ENCODE peak calls at places on chromosome 20, in eight cellular contexts. Q is endothelial cell, Z is retinal pigment epithelial cell, U is retina, C is GM10248, B is MM.1S, Y is HFF-Myc, K is SK-MEL-5. M is an unnamed sample.

GRCh38 chr20:4697874-4698221 is 23.9 kb upstream of the PRND start:
- DNase-seq in Q (no peak), Z (no peak), U (no peak), C (no peak), B (no peak), Y (no peak), K (no peak), M (no peak)

GRCh38 chr20:10445758-10446157 is 10.7 kb downstream of the SLX4IP start:
- DNase-seq in Q (no peak), Z (no peak), U (no peak), C (no peak), B (no peak), Y (no peak), K (no peak), M (no peak)

GRCh38 chr20:10079964-10080363 is 45.2 kb downstream of the ANKEF1 start:
- DNase-seq in Q (no peak), Z (peak; percentile 63), U (no peak), C (no peak), B (no peak), Y (no peak), K (no peak), M (peak; percentile 18)

GRCh38 chr20:63114693-63115069 is 101.2 kb downstream of the YTHDF1 start:
- DNase-seq in Q (no peak), Z (no peak), U (no peak), C (no peak), B (no peak), Y (no peak), K (no peak), M (no peak)

GRCh38 chr20:48789781-48790544 is 37.8 kb downstream of the PREX1 start:
- DNase-seq in Q (no peak), Z (no peak), U (no peak), C (no peak), B (no peak), Y (no peak), K (no peak), M (no peak)

GRCh38 chr20:10178091-10178490 is 40.5 kb upstream of the SNAP25 start:
- DNase-seq in Q (no peak), Z (no peak), U (no peak), C (no peak), B (no peak), Y (no peak), K (no peak), M (no peak)

GRCh38 chr20:64136004-64136710 is 28.1 kb upstream of the MYT1 start:
- DNase-seq in Q (no peak), Z (no peak), U (no peak), C (no peak), B (no peak), Y (no peak), K (no peak), M (no peak)

GRCh38 chr20:44248420-44248759 is 1.3 kb downstream of the GDAP1L1 start:
- DNase-seq in Q (no peak), Z (no peak), U (no peak), C (no peak), B (no peak), Y (no peak), K (no peak), M (no peak)

GRCh38 chr20:20741067-20742045 is 28.9 kb upstream of the RALGAPA2 start:
- DNase-seq in Q (no peak), Z (no peak), U (peak; percentile 19), C (no peak), B (no peak), Y (no peak), K (no peak), M (no peak)

GRCh38 chr20:56630086-56630493 is 984 bp downstream of the TFAP2C start:
- DNase-seq in Q (peak; percentile 87), Z (no peak), U (peak; percentile 88), C (peak; percentile 39), B (peak; percentile 77), Y (no peak), K (peak; percentile 23), M (peak; percentile 85)

GRCh38 chr20:8749986-8750385 is 318.9 kb upstream of the PLCB4 start:
- DNase-seq in Q (no peak), Z (no peak), U (no peak), C (no peak), B (no peak), Y (no peak), K (no peak), M (peak; percentile 33)

GRCh38 chr20:53186630-53187029 is 214.5 kb downstream of the TSHZ2 start:
- DNase-seq in Q (no peak), Z (no peak), U (no peak), C (no peak), B (no peak), Y (no peak), K (no peak), M (no peak)

GRCh38 chr20:40805592-40805991 is 116.6 kb upstream of the MAFB start:
- DNase-seq in Q (no peak), Z (no peak), U (no peak), C (no peak), B (no peak), Y (no peak), K (no peak), M (no peak)

GRCh38 chr20:53291548-53291947 is 302.1 kb downstream of the ZNF217 start:
- DNase-seq in Q (peak; percentile 43), Z (no peak), U (no peak), C (no peak), B (no peak), Y (no peak), K (peak; percentile 66), M (no peak)

GRCh38 chr20:24783631-24784492 is 165.2 kb upstream of the CST7 start:
- DNase-seq in Q (peak; percentile 30), Z (no peak), U (no peak), C (no peak), B (peak; percentile 87), Y (no peak), K (peak; percentile 26), M (no peak)

GRCh38 chr20:25269057-25269832 is 21.4 kb downstream of the PYGB start:
- DNase-seq in Q (no peak), Z (no peak), U (no peak), C (no peak), B (no peak), Y (no peak), K (no peak), M (no peak)

GRCh38 chr20:57383447-57384347 is 7.5 kb upstream of the RBM38 start:
- DNase-seq in Q (no peak), Z (no peak), U (no peak), C (no peak), B (peak; percentile 67), Y (no peak), K (no peak), M (no peak)

GRCh38 chr20:8782804-8783203 is 286.1 kb upstream of the PLCB4 start:
- DNase-seq in Q (no peak), Z (no peak), U (no peak), C (no peak), B (no peak), Y (no peak), K (no peak), M (peak; percentile 40)

GRCh38 chr20:20019123-20019522 is 2.0 kb downstream of the NAA20 start:
- DNase-seq in Q (no peak), Z (no peak), U (no peak), C (no peak), B (no peak), Y (no peak), K (no peak), M (no peak)

GRCh38 chr20:59578602-59579403 is 25.5 kb upstream of the PHACTR3 start:
- DNase-seq in Q (no peak), Z (no peak), U (no peak), C (no peak), B (no peak), Y (no peak), K (no peak), M (no peak)

GRCh38 chr20:23265226-23265625 is 85.4 kb upstream of the NXT1 start:
- DNase-seq in Q (no peak), Z (no peak), U (no peak), C (no peak), B (no peak), Y (no peak), K (no peak), M (no peak)

GRCh38 chr20:48075591-48076174 is 290.4 kb upstream of the SULF2 start:
- DNase-seq in Q (no peak), Z (no peak), U (no peak), C (no peak), B (no peak), Y (no peak), K (no peak), M (no peak)

GRCh38 chr20:24747881-24748595 is 201.0 kb upstream of the CST7 start:
- DNase-seq in Q (no peak), Z (no peak), U (no peak), C (no peak), B (no peak), Y (no peak), K (no peak), M (no peak)

GRCh38 chr20:10388571-10388970 is 45.5 kb downstream of the MKKS start:
- DNase-seq in Q (no peak), Z (no peak), U (no peak), C (no peak), B (no peak), Y (no peak), K (no peak), M (peak; percentile 44)